ENCODE peak calls at places on chromosomes 4 and X, in eight cellular contexts. W is Peyer's patch; E is pancreas; H is CD8-positive, alpha-beta T cell; F is MM.1S; V is GM13977; D is NB4; T is transverse colon. N is an unnamed sample.
A peak's percentile ranks its signal among the peaks of the same experiment; 100 is the strongest.

GRCh38 chrX:39518451-39519212 is 579.1 kb downstream of the BCOR start:
- DNase-seq in E (no peak), F (no peak), D (no peak), T (no peak), V (no peak), H (no peak), W (no peak), N (no peak)

GRCh38 chr4:69858683-69859082 is 1.3 kb downstream of the SULT1E1 start:
- DNase-seq in E (no peak), D (no peak), T (no peak), F (no peak), H (no peak), W (no peak), V (no peak), N (no peak)

GRCh38 chrX:129983575-129984131 is 1.2 kb downstream of the BCORL1 start:
- DNase-seq in F (no peak), W (no peak), E (peak; percentile 84), V (peak; percentile 46), D (peak; percentile 44), T (peak; percentile 23), H (no peak), N (no peak)

GRCh38 chrX:119235872-119236598 is at the start of gene PGRMC1:
- DNase-seq in W (peak; percentile 76), H (peak; percentile 76), E (peak; percentile 93), T (peak; percentile 84), F (peak; percentile 76), V (peak; percentile 90), D (peak; percentile 82), N (peak; percentile 73)

GRCh38 chr4:41120297-41121217 is 93.8 kb downstream of the APBB2 start:
- DNase-seq in E (no peak), F (no peak), W (no peak), H (no peak), D (no peak), V (no peak), T (peak; percentile 45), N (no peak)

GRCh38 chr4:42750091-42750490 is 93.2 kb upstream of the ATP8A1 start:
- DNase-seq in H (peak; percentile 38), W (peak; percentile 20), V (no peak), T (no peak), E (no peak), F (peak; percentile 28), D (peak; percentile 52), N (peak; percentile 15)

GRCh38 chrX:118807151-118808017 is 16.2 kb upstream of the ZCCHC12 start:
- DNase-seq in E (no peak), W (no peak), H (peak; percentile 13), T (peak; percentile 47), V (peak; percentile 47), F (peak; percentile 51), D (peak; percentile 74), N (peak; percentile 37)

GRCh38 chr4:81165853-81166430 is 49.1 kb downstream of the PRKG2 start:
- DNase-seq in W (no peak), T (no peak), V (no peak), D (no peak), H (no peak), E (no peak), F (no peak), N (no peak)

GRCh38 chr4:160864253-160864652 is 1299.5 kb downstream of the FSTL5 start:
- DNase-seq in T (no peak), E (no peak), V (no peak), H (no peak), D (no peak), F (no peak), W (no peak), N (no peak)

GRCh38 chrX:108245462-108245861 is 153.9 kb downstream of the ATG4A start:
- DNase-seq in D (peak; percentile 2), F (no peak), W (no peak), T (no peak), E (no peak), V (no peak), H (no peak), N (no peak)

GRCh38 chr4:8637456-8637984 is 45.0 kb downstream of the CPZ start:
- DNase-seq in W (no peak), D (no peak), E (no peak), H (no peak), F (no peak), T (no peak), V (no peak), N (no peak)

GRCh38 chrX:118396113-118396512 is 50.2 kb downstream of the WDR44 start:
- DNase-seq in D (no peak), V (no peak), E (no peak), F (no peak), W (no peak), H (no peak), T (no peak), N (no peak)

GRCh38 chrX:120672389-120672788 is 42.5 kb upstream of the C1GALT1C1 start:
- DNase-seq in H (no peak), E (no peak), W (no peak), D (no peak), F (no peak), T (no peak), V (no peak), N (no peak)

GRCh38 chr4:182917182-182918043 is at the start of gene DCTD:
- DNase-seq in V (peak; percentile 87), D (peak; percentile 87), W (peak; percentile 88), T (peak; percentile 83), H (peak; percentile 81), F (peak; percentile 93), E (peak; percentile 90), N (peak; percentile 77)

GRCh38 chrX:69379412-69379811 is 124.7 kb upstream of the NALF2 start:
- DNase-seq in W (no peak), H (no peak), E (no peak), V (no peak), D (no peak), F (no peak), T (no peak), N (no peak)

GRCh38 chr4:85932371-85933305 is 427.2 kb downstream of the MAPK10 start:
- DNase-seq in D (no peak), T (no peak), E (no peak), V (no peak), W (no peak), F (no peak), H (no peak), N (no peak)

GRCh38 chr4:81471361-81472248 is at the start of gene RASGEF1B:
- DNase-seq in F (peak; percentile 94), T (peak; percentile 94), H (peak; percentile 90), E (peak; percentile 93), D (peak; percentile 91), V (peak; percentile 92), W (peak; percentile 92), N (peak; percentile 77)

GRCh38 chr4:85610450-85610849 is 135.5 kb downstream of the ARHGAP24 start:
- DNase-seq in H (no peak), E (no peak), W (no peak), T (no peak), V (peak; percentile 75), F (peak; percentile 79), D (no peak), N (no peak)

GRCh38 chr4:133513891-133514290 is 364.8 kb downstream of the PCDH10 start:
- DNase-seq in E (no peak), F (no peak), W (no peak), H (no peak), D (no peak), V (no peak), T (no peak), N (no peak)

GRCh38 chr4:112898357-112899141 is 150.9 kb upstream of the ANK2 start:
- DNase-seq in V (no peak), E (no peak), W (no peak), D (no peak), T (no peak), H (no peak), F (no peak), N (no peak)

DNA sequence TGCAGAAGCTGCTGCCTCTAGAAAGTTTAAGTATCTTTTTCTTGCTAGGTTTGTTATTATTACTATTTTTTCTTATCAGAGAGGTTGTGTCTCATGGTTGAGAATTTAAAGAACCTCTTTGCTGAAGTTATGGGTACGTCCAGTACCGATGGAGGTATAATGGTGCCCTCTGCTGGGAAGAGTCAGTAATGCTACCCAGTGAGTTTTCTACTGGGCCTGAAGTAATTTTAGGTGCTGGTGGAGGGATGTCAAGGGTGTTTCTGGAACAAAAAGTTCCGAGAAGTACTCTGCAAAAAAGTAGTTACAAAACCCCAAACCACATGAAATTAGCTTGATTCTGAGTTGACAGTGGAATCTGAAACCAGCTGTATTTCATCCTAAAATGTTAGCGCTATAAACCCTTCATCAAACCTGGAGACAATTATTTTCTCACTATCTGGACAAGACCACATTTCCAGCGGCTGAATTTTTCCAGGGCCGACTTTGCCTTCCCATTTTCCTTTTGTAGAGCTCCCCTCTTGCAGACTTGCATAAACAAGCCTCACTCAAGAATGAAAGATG is 102.5 kb upstream of the MID1 start:
- DNase-seq in V (peak; percentile 67), E (no peak), H (peak; percentile 14), D (peak; percentile 40), W (peak; percentile 26), T (peak; percentile 59), F (peak; percentile 9), N (peak; percentile 59)
- TF ChIP-seq CTCF in V (peak; percentile 80), E (peak; percentile 78), H (peak; percentile 38), D (peak; percentile 49), W (peak; percentile 35), T (peak; percentile 60), F (peak; percentile 64), N (peak; percentile 69)

GRCh38 chrX:37594755-37595382 is 23.4 kb downstream of the LANCL3 start:
- DNase-seq in V (no peak), H (no peak), T (no peak), F (no peak), E (no peak), D (peak; percentile 55), W (no peak), N (no peak)
- TF ChIP-seq CTCF in V (no peak), H (no peak), T (no peak), F (no peak), E (no peak), D (no peak), W (no peak), N (no peak)

GRCh38 chr4:174177536-174177935 is 105.9 kb downstream of the FBXO8 start:
- DNase-seq in D (no peak), F (no peak), T (no peak), H (no peak), V (no peak), E (no peak), W (no peak), N (no peak)

DNA sequence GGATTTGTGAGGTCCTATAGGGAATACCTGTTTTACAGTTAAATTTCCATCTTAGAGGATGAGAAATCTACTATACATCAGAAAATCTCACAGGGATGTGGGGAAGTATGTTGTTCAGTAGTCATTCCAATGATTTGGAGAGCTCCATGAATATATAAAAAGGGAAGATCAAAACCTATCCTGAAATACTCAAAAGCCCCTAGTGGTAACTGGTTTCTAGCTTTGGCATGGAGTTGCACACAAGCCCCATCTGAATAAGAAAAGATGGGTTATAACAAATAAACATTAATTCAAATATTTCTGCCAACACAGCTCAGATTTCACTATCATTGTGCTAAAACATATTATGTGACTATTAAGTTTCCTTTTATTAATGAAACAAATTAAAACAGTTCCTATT is 101.6 kb downstream of the FBXO8 start:
- DNase-seq in F (no peak), T (no peak), D (no peak), V (no peak), E (no peak), H (no peak), W (no peak), N (no peak)
- TF ChIP-seq CTCF in F (no peak), T (no peak), D (no peak), V (no peak), E (no peak), H (no peak), W (no peak), N (peak; percentile 31)

GRCh38 chrX:15594371-15594770 is 6.4 kb downstream of the ACE2 start:
- DNase-seq in T (no peak), W (no peak), V (no peak), H (no peak), F (no peak), D (no peak), E (no peak), N (no peak)
- TF ChIP-seq CTCF in T (no peak), W (no peak), V (no peak), H (no peak), F (no peak), D (no peak), E (no peak), N (no peak)